ENCODE peak calls at places on chromosome 19, in four cellular contexts. X is fibroblast of pulmonary artery, A is foreskin fibroblast, O is breast epithelium. Z is an unnamed sample.

GRCh38 chr19:19510432-19510831 is 4.9 kb downstream of the TSSK6 start:
- DNase-seq in A (peak), X (no peak), O (no peak), Z (peak)

GRCh38 chr19:681029-681626 is 4.9 kb downstream of the FSTL3 start:
- DNase-seq in A (peak), X (no peak), O (peak), Z (no peak)

GRCh38 chr19:29687244-29687896 is 22.1 kb downstream of the PLEKHF1 start:
- DNase-seq in X (peak), O (no peak), A (peak), Z (peak)

GRCh38 chr19:49890349-49891311 is 6.1 kb downstream of the IL4I1 start:
- DNase-seq in A (peak), O (no peak), X (no peak), Z (no peak)

GRCh38 chr19:51485960-51486359 is 7.6 kb downstream of the CEACAM18 start:
- DNase-seq in X (no peak), O (no peak), A (no peak), Z (no peak)

GRCh38 chr19:11405846-11406643 is 13.1 kb downstream of the RGL3 start:
- DNase-seq in A (peak), X (peak), O (no peak), Z (no peak)

GRCh38 chr19:31733591-31733990 is 384.4 kb upstream of the TSHZ3 start:
- DNase-seq in O (no peak), X (no peak), A (no peak), Z (no peak)

GRCh38 chr19:10935371-10936059 is 6.9 kb downstream of the TIMM29 start:
- DNase-seq in A (no peak), X (no peak), O (no peak), Z (no peak)

GRCh38 chr19:14449321-14449720 is 16.2 kb downstream of the PKN1 start:
- DNase-seq in X (no peak), A (peak), O (no peak), Z (peak)

GRCh38 chr19:42544146-42544545 is 15.9 kb upstream of the CEACAM1 start:
- DNase-seq in A (no peak), X (no peak), O (no peak), Z (no peak)

GRCh38 chr19:42540071-42540553 is 11.8 kb upstream of the CEACAM1 start:
- DNase-seq in X (peak), O (peak), A (peak), Z (no peak)

GRCh38 chr19:42538841-42539709 is 10.8 kb upstream of the CEACAM1 start:
- DNase-seq in O (peak), A (no peak), X (no peak), Z (no peak)

GRCh38 chr19:42546831-42547500 is 18.7 kb upstream of the CEACAM1 start:
- DNase-seq in O (no peak), A (no peak), X (no peak), Z (no peak)

GRCh38 chr19:42542791-42543190 is 14.5 kb upstream of the CEACAM1 start:
- DNase-seq in O (peak), X (no peak), A (no peak), Z (no peak)
- TF ChIP-seq CTCF in O (no peak), X (no peak), A (no peak), Z (peak)

DNA sequence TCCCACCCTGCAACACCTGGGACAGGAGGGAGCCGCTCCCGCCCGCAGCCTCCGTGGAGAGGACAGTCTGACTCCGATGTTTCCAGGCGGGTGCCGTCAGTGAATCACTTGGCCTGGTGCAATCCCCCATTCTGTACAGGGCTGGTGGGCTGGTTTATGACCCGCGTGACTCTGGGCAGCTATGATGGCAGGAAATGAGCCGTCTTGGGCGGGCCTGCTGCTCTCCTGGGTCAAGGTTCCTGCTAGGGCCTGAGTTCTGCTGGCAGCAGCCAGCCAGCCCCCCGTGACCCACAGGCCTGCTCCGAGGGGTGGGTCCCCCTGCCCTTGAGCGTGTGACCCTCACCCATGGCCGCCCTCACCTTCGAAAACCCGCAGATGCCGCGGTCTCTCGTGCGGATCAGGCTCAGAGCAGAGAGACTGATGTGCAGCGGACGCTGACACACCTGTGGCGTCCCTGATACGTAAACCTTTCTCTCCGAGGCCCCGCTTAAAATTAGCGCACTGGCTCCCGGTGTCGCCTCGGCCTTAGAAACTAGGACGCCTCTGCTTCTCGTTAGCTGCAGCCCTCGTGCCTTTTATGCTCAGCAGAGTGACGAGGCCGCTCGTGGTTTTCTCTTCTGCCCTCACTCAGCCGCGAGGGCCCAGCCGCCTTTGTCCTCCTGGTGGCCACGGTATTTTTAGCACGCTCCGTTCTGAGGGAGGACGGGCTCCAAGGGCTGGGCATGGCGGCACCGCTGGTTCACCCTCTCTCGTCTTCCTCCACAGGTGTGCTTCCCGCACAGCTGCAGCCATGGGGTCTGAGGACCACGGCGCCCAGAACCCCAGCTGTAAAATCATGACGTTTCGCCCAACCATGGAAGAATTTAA is 63.4 kb downstream of the KDM4B start:
- DNase-seq in O (no peak), A (peak), X (peak), Z (no peak)
- TF ChIP-seq CTCF in O (no peak), A (no peak), X (no peak), Z (peak)

GRCh38 chr19:48713864-48714755 is 5.4 kb downstream of the MAMSTR start:
- DNase-seq in X (peak), O (peak), A (peak), Z (peak)

GRCh38 chr19:48714759-48715261 is 4.7 kb downstream of the MAMSTR start:
- DNase-seq in O (no peak), A (no peak), X (no peak), Z (no peak)

GRCh38 chr19:48715276-48715675 is 4.2 kb downstream of the MAMSTR start:
- DNase-seq in A (no peak), X (no peak), O (no peak), Z (no peak)

GRCh38 chr19:48711106-48711662 is 8.3 kb downstream of the MAMSTR start:
- DNase-seq in X (no peak), A (no peak), O (no peak), Z (no peak)

DNA sequence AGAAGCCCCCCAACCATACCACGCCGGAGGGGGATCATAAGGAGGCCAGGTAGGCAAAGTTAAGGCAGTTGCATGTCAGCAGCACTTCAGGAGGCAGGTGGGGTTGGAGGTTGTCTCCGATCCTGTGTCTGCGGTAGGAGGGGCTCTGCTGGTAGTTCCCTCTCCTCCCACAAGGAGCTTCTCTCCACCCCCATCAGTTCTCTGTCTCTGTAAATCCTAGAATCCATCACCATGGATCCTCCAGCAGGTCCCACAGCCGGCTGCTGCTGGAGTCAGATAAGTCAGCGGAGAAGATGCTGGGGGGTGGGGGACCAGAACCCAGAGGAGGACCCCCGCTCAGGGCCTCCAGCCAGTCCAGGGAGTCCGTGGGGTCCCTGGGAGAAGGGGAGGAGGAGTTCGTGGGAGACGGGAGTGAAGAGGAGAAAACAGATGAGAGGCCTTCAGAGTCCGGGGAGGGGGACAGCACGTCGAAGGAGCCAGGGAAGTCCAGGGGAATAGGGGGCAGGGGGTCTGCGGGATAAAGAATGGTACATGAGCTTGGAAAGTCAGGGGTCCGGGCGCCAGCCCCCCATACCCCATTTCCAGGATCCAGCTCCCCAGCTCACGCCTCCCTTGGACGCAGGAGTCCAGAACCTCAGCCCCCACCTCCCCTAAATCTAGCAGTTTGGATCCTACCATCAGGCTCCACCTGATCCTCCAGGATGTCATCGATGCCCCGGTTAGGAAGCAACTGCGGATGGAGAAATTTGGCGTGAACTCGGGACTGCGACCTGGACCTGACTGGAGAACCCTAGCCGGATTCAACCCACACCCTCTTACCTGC is 6.3 kb downstream of the MAMSTR start:
- DNase-seq in A (peak), X (no peak), O (no peak), Z (no peak)
- TF ChIP-seq CTCF in A (peak), X (peak), O (no peak), Z (peak)

GRCh38 chr19:12669272-12670158 is 2.9 kb downstream of the WDR83 start:
- DNase-seq in O (peak), A (peak), X (peak), Z (peak)
- TF ChIP-seq CTCF in O (no peak), A (no peak), X (no peak), Z (peak)